ENCODE peak calls at places on chromosomes 13 and 19, in ten cellular contexts. V, J, Z, W, P, Y, D, O, H and F are unnamed samples.

GRCh38 chr19:55459551-55459949 is 1.9 kb downstream of the ISOC2 start:
- DNase-seq in Z (no peak), H (no peak), V (no peak), O (no peak), Y (no peak), J (no peak), P (no peak), D (no peak), W (no peak), F (no peak)

GRCh38 chr13:99352351-99353271 is 45.4 kb upstream of the GPR183 start:
- DNase-seq in J (no peak), V (no peak), P (no peak), Z (no peak), W (no peak), H (no peak), O (peak), Y (no peak), D (no peak), F (no peak)

GRCh38 chr19:43028866-43029265 is 2.6 kb upstream of the PSG11 start:
- DNase-seq in P (no peak), O (no peak), Z (no peak), H (no peak), V (no peak), Y (no peak), W (no peak), D (no peak), J (no peak), F (no peak)

GRCh38 chr19:3225677-3226093 is 1.2 kb downstream of the CELF5 start:
- DNase-seq in V (no peak), Y (no peak), W (no peak), Z (no peak), O (no peak), D (no peak), H (peak), P (no peak), J (no peak), F (no peak)

GRCh38 chr13:43095771-43096719 is 72.7 kb downstream of the DNAJC15 start:
- DNase-seq in O (no peak), J (no peak), V (peak), Z (no peak), W (no peak), Y (peak), H (no peak), P (peak), D (no peak), F (no peak)

GRCh38 chr19:18590273-18591272 is 2.0 kb downstream of the REX1BD start:
- DNase-seq in W (no peak), Y (peak), J (peak), P (peak), V (no peak), D (no peak), H (peak), Z (peak), O (no peak), F (no peak)

GRCh38 chr19:20165971-20166592 is 932 bp upstream of the ZNF486 start:
- DNase-seq in D (no peak), Z (no peak), H (no peak), W (no peak), Y (no peak), P (no peak), V (no peak), J (no peak), O (no peak), F (no peak)

GRCh38 chr19:55599468-55600335 is at the start of the genes FIZ1 and ZNF524:
- DNase-seq in Y (peak), W (peak), J (peak), O (peak), D (peak), H (peak), V (peak), Z (no peak), P (peak), F (peak)

GRCh38 chr13:45615501-45616101 is at the start of gene ERICH6B:
- DNase-seq in Y (peak), O (peak), H (peak), W (peak), Z (peak), P (peak), D (no peak), V (peak), J (peak), F (peak)

GRCh38 chr13:73608731-73609485 is 525.3 kb downstream of the KLF12 start:
- DNase-seq in V (no peak), D (no peak), O (no peak), Y (no peak), J (no peak), P (no peak), W (peak), Z (no peak), H (no peak), F (no peak)

GRCh38 chr19:28737021-28737525 is 475.9 kb downstream of the UQCRFS1 start:
- DNase-seq in W (peak), H (peak), Z (no peak), V (peak), J (peak), Y (peak), P (peak), O (no peak), D (no peak), F (no peak)

GRCh38 chr13:73803997-73804396 is 330.2 kb downstream of the KLF12 start:
- DNase-seq in J (no peak), Z (no peak), O (no peak), D (no peak), V (peak), H (no peak), Y (peak), P (peak), W (no peak), F (no peak)

GRCh38 chr13:107329991-107330390 is 762.1 kb upstream of the ARGLU1 start:
- DNase-seq in V (no peak), Z (no peak), O (no peak), P (no peak), Y (no peak), W (no peak), J (no peak), H (no peak), D (no peak), F (no peak)

GRCh38 chr19:19451429-19452240 is 46.2 kb downstream of the GATAD2A start:
- DNase-seq in Z (no peak), P (no peak), V (no peak), Y (no peak), O (peak), W (no peak), J (no peak), D (no peak), H (no peak), F (no peak)

GRCh38 chr19:49017666-49018351 is 918 bp upstream of the LHB start:
- DNase-seq in H (peak), D (no peak), W (peak), P (peak), Y (peak), Z (no peak), J (no peak), V (peak), O (peak), F (no peak)

GRCh38 chr13:79423801-79424642 is 18.0 kb upstream of the RBM26 start:
- DNase-seq in H (no peak), W (peak), Y (peak), O (no peak), D (no peak), V (peak), P (peak), Z (no peak), J (peak), F (no peak)

GRCh38 chr19:39014037-39014436 is 18.3 kb downstream of the FBXO27 start:
- DNase-seq in H (no peak), J (no peak), Z (no peak), P (peak), Y (no peak), W (no peak), O (no peak), V (no peak), D (no peak), F (no peak)

GRCh38 chr13:49563513-49563912 is 21.8 kb downstream of the RCBTB1 start:
- DNase-seq in W (no peak), Y (peak), D (no peak), O (no peak), J (peak), V (no peak), H (no peak), Z (no peak), P (peak), F (no peak)

GRCh38 chr19:28519950-28520861 is 692.7 kb downstream of the UQCRFS1 start:
- DNase-seq in P (no peak), Z (no peak), H (peak), Y (no peak), W (no peak), O (no peak), D (no peak), V (no peak), J (peak), F (peak)

GRCh38 chr19:1269478-1270167 is 491 bp downstream of the CIRBP start:
- DNase-seq in W (peak), Y (peak), H (peak), D (no peak), P (peak), J (peak), V (peak), O (peak), Z (no peak), F (no peak)

GRCh38 chr13:114283581-114283980 is 2.2 kb downstream of the UPF3A start:
- DNase-seq in D (no peak), Z (no peak), Y (no peak), H (no peak), J (no peak), P (no peak), O (no peak), W (no peak), V (no peak), F (no peak)

GRCh38 chr13:43071824-43072223 is 48.4 kb downstream of the DNAJC15 start:
- DNase-seq in H (no peak), Z (no peak), P (no peak), J (no peak), W (no peak), V (no peak), O (no peak), Y (no peak), D (no peak), F (no peak)

GRCh38 chr19:48635966-48636858 is 967 bp downstream of the DBP start:
- DNase-seq in J (no peak), W (peak), P (no peak), V (no peak), H (no peak), Z (no peak), O (no peak), D (no peak), Y (no peak), F (no peak)

GRCh38 chr13:30739646-30740642 is 4.6 kb downstream of the ALOX5AP start:
- DNase-seq in H (no peak), Z (no peak), W (no peak), P (peak), V (peak), Y (peak), J (no peak), D (no peak), O (peak), F (peak)

GRCh38 chr19:5307655-5308054 is 33.0 kb downstream of the PTPRS start:
- DNase-seq in H (no peak), P (no peak), D (no peak), J (no peak), O (no peak), W (no peak), V (no peak), Y (no peak), Z (no peak), F (no peak)

GRCh38 chr13:111853766-111854165 is 213.2 kb upstream of the SOX1 start:
- DNase-seq in H (no peak), W (peak), D (no peak), O (no peak), V (no peak), J (no peak), Y (no peak), P (no peak), Z (no peak), F (no peak)

GRCh38 chr13:40220299-40220935 is 446.0 kb downstream of the FOXO1 start:
- DNase-seq in J (no peak), D (peak), Z (no peak), Y (peak), W (no peak), V (no peak), O (no peak), P (peak), H (no peak), F (no peak)

GRCh38 chr13:49082653-49083536 is 107.2 kb downstream of the FNDC3A start:
- DNase-seq in J (no peak), P (peak), Z (no peak), W (no peak), H (no peak), O (no peak), Y (peak), V (peak), D (no peak), F (no peak)

GRCh38 chr13:20191311-20191901 is 1.3 kb downstream of the GJB2 start:
- DNase-seq in Y (no peak), H (no peak), W (no peak), Z (no peak), O (no peak), J (no peak), D (no peak), V (no peak), P (no peak), F (no peak)

GRCh38 chr13:44936246-44936645 is 53.0 kb downstream of the NUFIP1 start:
- DNase-seq in V (no peak), Y (no peak), P (peak), W (no peak), J (no peak), Z (no peak), D (no peak), H (no peak), O (no peak), F (no peak)

GRCh38 chr13:46964789-46965527 is 68.1 kb upstream of the HTR2A start:
- DNase-seq in J (peak), Y (peak), V (peak), O (no peak), H (no peak), D (no peak), P (peak), W (no peak), Z (no peak), F (no peak)

GRCh38 chr19:34218818-34219164 is 35.6 kb upstream of the GARRE1 start:
- DNase-seq in H (no peak), W (no peak), Z (no peak), O (no peak), P (no peak), J (no peak), Y (no peak), V (no peak), D (no peak), F (no peak)

GRCh38 chr13:51794959-51795358 is 9.0 kb downstream of the DHRS12 start:
- DNase-seq in Z (no peak), D (no peak), J (no peak), H (peak), P (no peak), O (no peak), W (no peak), Y (no peak), V (no peak), F (no peak)

GRCh38 chr19:28334419-28334818 is 878.5 kb downstream of the UQCRFS1 start:
- DNase-seq in H (no peak), J (no peak), Z (no peak), D (no peak), O (no peak), Y (no peak), V (no peak), W (no peak), P (no peak), F (no peak)

GRCh38 chr19:2782357-2782935 is 627 bp downstream of the SGTA start:
- DNase-seq in Z (no peak), Y (no peak), D (no peak), H (no peak), P (peak), V (no peak), W (no peak), J (no peak), O (no peak), F (no peak)